ENCODE peak calls at places on chromosome 21, in seven cellular contexts. One of them, this sample, is unnamed.

GRCh38 chr21:35509004-35509704 is 460.1 kb upstream of the RUNX1 start:
- DNase-seq in NCI-H524 treated with DMSO at 0.1 percent for 48 hours: no peak
- DNase-seq in amygdala: no peak
- DNase-seq in transverse colon: no peak
- DNase-seq in stimulated activated CD8-positive, alpha-beta memory T cell treated with anti-CD3 and anti-CD28 coated beads, Interleukin-7, amount 100 ng/mL, for 1 hour: no peak
- DNase-seq in NCI-H345: no peak
- DNase-seq in CD4-positive, alpha-beta T cell: no peak
- DNase-seq in this sample: no peak

GRCh38 chr21:46159390-46159789 is 4.0 kb upstream of the FTCD start:
- DNase-seq in NCI-H524 treated with DMSO at 0.1 percent for 48 hours: no peak
- DNase-seq in amygdala: no peak
- DNase-seq in transverse colon: peak; percentile 6
- DNase-seq in stimulated activated CD8-positive, alpha-beta memory T cell treated with anti-CD3 and anti-CD28 coated beads, Interleukin-7, amount 100 ng/mL, for 1 hour: no peak
- DNase-seq in NCI-H345: no peak
- DNase-seq in CD4-positive, alpha-beta T cell: no peak
- DNase-seq in this sample: peak; percentile 48

GRCh38 chr21:45328198-45329087 is 40.7 kb upstream of the POFUT2 start:
- DNase-seq in NCI-H524 treated with DMSO at 0.1 percent for 48 hours: no peak
- DNase-seq in amygdala: no peak
- DNase-seq in transverse colon: no peak
- DNase-seq in stimulated activated CD8-positive, alpha-beta memory T cell treated with anti-CD3 and anti-CD28 coated beads, Interleukin-7, amount 100 ng/mL, for 1 hour: no peak
- DNase-seq in NCI-H345: no peak
- DNase-seq in CD4-positive, alpha-beta T cell: no peak
- DNase-seq in this sample: peak; percentile 57

GRCh38 chr21:44710294-44710665 is 1.1 kb downstream of the TSPEAR start:
- DNase-seq in NCI-H524 treated with DMSO at 0.1 percent for 48 hours: no peak
- DNase-seq in amygdala: no peak
- DNase-seq in transverse colon: no peak
- DNase-seq in stimulated activated CD8-positive, alpha-beta memory T cell treated with anti-CD3 and anti-CD28 coated beads, Interleukin-7, amount 100 ng/mL, for 1 hour: no peak
- DNase-seq in NCI-H345: peak; percentile 74
- DNase-seq in CD4-positive, alpha-beta T cell: no peak
- DNase-seq in this sample: no peak

GRCh38 chr21:23162213-23162946 is 2164.2 kb downstream of the NCAM2 start:
- DNase-seq in NCI-H524 treated with DMSO at 0.1 percent for 48 hours: no peak
- DNase-seq in amygdala: no peak
- DNase-seq in transverse colon: no peak
- DNase-seq in stimulated activated CD8-positive, alpha-beta memory T cell treated with anti-CD3 and anti-CD28 coated beads, Interleukin-7, amount 100 ng/mL, for 1 hour: no peak
- DNase-seq in NCI-H345: peak; percentile 5
- DNase-seq in CD4-positive, alpha-beta T cell: no peak
- DNase-seq in this sample: no peak

GRCh38 chr21:38989097-38989744 is 183.5 kb downstream of the ETS2 start:
- DNase-seq in NCI-H524 treated with DMSO at 0.1 percent for 48 hours: no peak
- DNase-seq in amygdala: no peak
- DNase-seq in transverse colon: no peak
- DNase-seq in stimulated activated CD8-positive, alpha-beta memory T cell treated with anti-CD3 and anti-CD28 coated beads, Interleukin-7, amount 100 ng/mL, for 1 hour: no peak
- DNase-seq in NCI-H345: no peak
- DNase-seq in CD4-positive, alpha-beta T cell: no peak
- DNase-seq in this sample: no peak

GRCh38 chr21:14693997-14694396 is 147.9 kb upstream of the SAMSN1 start:
- DNase-seq in NCI-H524 treated with DMSO at 0.1 percent for 48 hours: no peak
- DNase-seq in amygdala: no peak
- DNase-seq in transverse colon: no peak
- DNase-seq in stimulated activated CD8-positive, alpha-beta memory T cell treated with anti-CD3 and anti-CD28 coated beads, Interleukin-7, amount 100 ng/mL, for 1 hour: no peak
- DNase-seq in NCI-H345: no peak
- DNase-seq in CD4-positive, alpha-beta T cell: no peak
- DNase-seq in this sample: no peak

GRCh38 chr21:45949928-45950739 is 31.4 kb upstream of the COL6A1 start:
- DNase-seq in NCI-H524 treated with DMSO at 0.1 percent for 48 hours: no peak
- DNase-seq in amygdala: no peak
- DNase-seq in transverse colon: no peak
- DNase-seq in stimulated activated CD8-positive, alpha-beta memory T cell treated with anti-CD3 and anti-CD28 coated beads, Interleukin-7, amount 100 ng/mL, for 1 hour: no peak
- DNase-seq in NCI-H345: no peak
- DNase-seq in CD4-positive, alpha-beta T cell: no peak
- DNase-seq in this sample: peak; percentile 56

GRCh38 chr21:27827972-27828371 is 861.1 kb upstream of the ADAMTS5 start:
- DNase-seq in NCI-H524 treated with DMSO at 0.1 percent for 48 hours: no peak
- DNase-seq in amygdala: no peak
- DNase-seq in transverse colon: no peak
- DNase-seq in stimulated activated CD8-positive, alpha-beta memory T cell treated with anti-CD3 and anti-CD28 coated beads, Interleukin-7, amount 100 ng/mL, for 1 hour: no peak
- DNase-seq in NCI-H345: no peak
- DNase-seq in CD4-positive, alpha-beta T cell: no peak
- DNase-seq in this sample: no peak

GRCh38 chr21:38614558-38614957 is 116.3 kb upstream of the ERG start:
- DNase-seq in NCI-H524 treated with DMSO at 0.1 percent for 48 hours: no peak
- DNase-seq in amygdala: no peak
- DNase-seq in transverse colon: no peak
- DNase-seq in stimulated activated CD8-positive, alpha-beta memory T cell treated with anti-CD3 and anti-CD28 coated beads, Interleukin-7, amount 100 ng/mL, for 1 hour: no peak
- DNase-seq in NCI-H345: no peak
- DNase-seq in CD4-positive, alpha-beta T cell: no peak
- DNase-seq in this sample: no peak

GRCh38 chr21:32499249-32500055 is 85.9 kb downstream of the TCP10L start:
- DNase-seq in NCI-H524 treated with DMSO at 0.1 percent for 48 hours: no peak
- DNase-seq in amygdala: no peak
- DNase-seq in transverse colon: no peak
- DNase-seq in stimulated activated CD8-positive, alpha-beta memory T cell treated with anti-CD3 and anti-CD28 coated beads, Interleukin-7, amount 100 ng/mL, for 1 hour: no peak
- DNase-seq in NCI-H345: no peak
- DNase-seq in CD4-positive, alpha-beta T cell: no peak
- DNase-seq in this sample: no peak

GRCh38 chr21:45972716-45973474 is 8.7 kb upstream of the COL6A1 start:
- DNase-seq in NCI-H524 treated with DMSO at 0.1 percent for 48 hours: peak; percentile 31
- DNase-seq in amygdala: no peak
- DNase-seq in transverse colon: peak; percentile 52
- DNase-seq in stimulated activated CD8-positive, alpha-beta memory T cell treated with anti-CD3 and anti-CD28 coated beads, Interleukin-7, amount 100 ng/mL, for 1 hour: no peak
- DNase-seq in NCI-H345: no peak
- DNase-seq in CD4-positive, alpha-beta T cell: no peak
- DNase-seq in this sample: peak; percentile 52

This sample was measured in RWPE2.